ENCODE peak calls at places on chromosomes 11 and 22, in five cellular contexts. J, Y, R, D and B are unnamed samples.

GRCh38 chr11:10333490-10333889 is 28.6 kb downstream of the ADM start:
- DNase-seq in Y (no peak), D (no peak), R (no peak), J (no peak), B (no peak)

GRCh38 chr11:86816251-86816726 is 15.9 kb downstream of the PRSS23 start:
- DNase-seq in R (peak), D (no peak), Y (no peak), J (no peak), B (no peak)

GRCh38 chr11:83008581-83008923 is 63.1 kb downstream of the RAB30 start:
- DNase-seq in D (no peak), R (peak), Y (no peak), J (no peak), B (no peak)

GRCh38 chr11:120168960-120169681 is 31.2 kb upstream of the TRIM29 start:
- DNase-seq in R (peak), Y (peak), D (no peak), J (peak), B (peak)

GRCh38 chr11:19055016-19055415 is 5.5 kb downstream of the MRGPRX2 start:
- DNase-seq in J (no peak), Y (no peak), R (no peak), D (no peak), B (no peak)

GRCh38 chr11:107043242-107043991 is 25.1 kb upstream of the GUCY1A2 start:
- DNase-seq in J (no peak), Y (no peak), R (peak), D (peak), B (no peak)

GRCh38 chr11:83816572-83817187 is 530.5 kb upstream of the CCDC90B start:
- DNase-seq in R (peak), Y (no peak), D (peak), J (no peak), B (no peak)

GRCh38 chr11:129999407-129999806 is 3.2 kb downstream of the PRDM10 start:
- DNase-seq in Y (no peak), J (no peak), R (no peak), D (no peak), B (no peak)

GRCh38 chr11:253160-253885 is 16.5 kb downstream of the PSMD13 start:
- DNase-seq in J (no peak), D (no peak), R (no peak), Y (no peak), B (no peak)

GRCh38 chr22:17774206-17774927 is at the start of gene BID:
- DNase-seq in J (peak), Y (no peak), D (no peak), R (no peak), B (no peak)

GRCh38 chr11:118915941-118916841 is 9.5 kb downstream of the BCL9L start:
- DNase-seq in D (no peak), R (no peak), Y (no peak), J (no peak), B (no peak)

GRCh38 chr22:45429424-45429823 is 15.9 kb downstream of the RIBC2 start:
- DNase-seq in J (no peak), D (no peak), Y (no peak), R (no peak), B (no peak)

GRCh38 chr22:47299211-47299878 is 536.9 kb downstream of the TBC1D22A start:
- DNase-seq in J (no peak), Y (no peak), D (no peak), R (no peak), B (no peak)

GRCh38 chr11:12188548-12189317 is 78.3 kb downstream of the MICAL2 start:
- DNase-seq in D (no peak), R (no peak), Y (no peak), J (no peak), B (no peak)

GRCh38 chr22:35561796-35562526 is 21.3 kb downstream of the RASD2 start:
- DNase-seq in J (no peak), D (no peak), R (peak), Y (no peak), B (no peak)

GRCh38 chr22:18971321-18971751 is 35.2 kb upstream of the PRODH start:
- DNase-seq in R (no peak), Y (no peak), D (no peak), J (no peak), B (no peak)

GRCh38 chr11:77375114-77375513 is 73.6 kb upstream of the GDPD4 start:
- DNase-seq in Y (no peak), D (peak), J (no peak), R (no peak), B (no peak)

GRCh38 chr11:1906146-1906545 is 13.4 kb upstream of the TNNT3 start:
- DNase-seq in D (no peak), R (peak), Y (no peak), J (no peak), B (no peak)

DNA sequence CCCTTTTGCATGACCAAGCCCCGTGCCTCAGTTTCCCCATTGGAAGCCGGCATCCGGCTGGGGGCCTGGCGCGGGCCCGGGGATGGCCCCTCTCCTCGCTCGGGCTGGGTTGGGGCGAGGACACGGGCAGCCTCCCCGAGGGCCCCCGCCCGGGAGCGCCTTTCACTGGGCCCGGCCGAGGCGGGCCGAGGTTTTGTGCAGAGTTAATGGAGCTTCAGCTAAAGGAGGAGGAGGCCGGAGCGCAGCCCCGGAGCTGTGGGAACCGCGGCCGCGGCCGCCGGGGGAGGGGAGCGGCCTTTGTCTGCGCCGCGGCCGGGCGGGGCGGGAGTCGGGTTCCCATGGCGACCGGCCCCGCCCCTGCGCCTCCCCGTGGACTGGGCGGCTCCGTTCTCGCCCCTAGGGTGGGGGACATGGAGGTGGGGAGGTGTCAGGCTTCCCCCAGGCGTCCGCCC is 1.4 kb upstream of the MAPK11 start:
- DNase-seq in R (peak), Y (peak), J (peak), D (no peak), B (peak)
- TF ChIP-seq CTCF in R (no peak), Y (peak), J (no peak), D (no peak), B (no peak)

GRCh38 chr11:62451243-62451626 is 32.4 kb downstream of the SCGB1A1 start:
- DNase-seq in D (no peak), J (no peak), Y (no peak), R (no peak), B (no peak)
- TF ChIP-seq CTCF in D (no peak), J (no peak), Y (no peak), R (no peak), B (no peak)

DNA sequence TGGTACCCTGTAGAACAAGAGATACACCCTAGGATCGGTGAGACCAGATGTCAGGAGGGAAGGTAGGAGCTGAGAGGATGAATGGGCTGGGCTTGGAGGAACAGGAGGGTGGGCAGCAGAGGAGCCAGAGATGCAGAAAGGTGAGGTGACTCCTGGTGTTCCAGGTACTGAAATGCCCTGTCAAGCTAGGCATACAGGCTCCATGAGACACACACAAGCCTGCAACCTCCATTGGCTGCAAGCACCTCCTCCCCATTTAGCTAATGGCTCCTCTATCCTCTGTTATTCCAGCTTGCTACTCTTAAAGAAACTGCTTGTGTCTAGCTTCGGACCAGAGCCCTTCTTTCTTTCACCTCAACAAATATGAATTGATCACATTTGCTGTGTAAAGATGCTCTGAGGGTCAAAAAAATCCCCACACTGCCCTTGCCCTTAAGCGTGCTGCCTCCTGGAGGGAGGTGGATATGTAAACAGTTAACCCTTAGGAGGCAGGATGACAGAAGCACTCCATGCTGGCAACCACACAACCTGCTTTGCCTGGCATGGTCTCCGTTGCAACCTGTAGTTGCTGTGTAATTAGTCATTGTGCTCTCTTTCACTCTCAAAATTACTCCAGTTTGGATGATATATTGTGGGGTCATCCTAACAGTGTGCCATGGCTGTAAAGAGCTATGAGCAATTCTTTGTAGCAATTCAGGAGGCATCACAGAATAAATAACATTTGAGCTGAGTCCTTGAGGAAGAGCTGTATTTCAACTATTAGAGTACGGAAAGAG is 156.0 kb downstream of the PKNOX2 start:
- DNase-seq in J (no peak), D (no peak), R (no peak), Y (no peak), B (no peak)
- TF ChIP-seq CTCF in J (no peak), D (no peak), R (no peak), Y (no peak), B (no peak)

DNA sequence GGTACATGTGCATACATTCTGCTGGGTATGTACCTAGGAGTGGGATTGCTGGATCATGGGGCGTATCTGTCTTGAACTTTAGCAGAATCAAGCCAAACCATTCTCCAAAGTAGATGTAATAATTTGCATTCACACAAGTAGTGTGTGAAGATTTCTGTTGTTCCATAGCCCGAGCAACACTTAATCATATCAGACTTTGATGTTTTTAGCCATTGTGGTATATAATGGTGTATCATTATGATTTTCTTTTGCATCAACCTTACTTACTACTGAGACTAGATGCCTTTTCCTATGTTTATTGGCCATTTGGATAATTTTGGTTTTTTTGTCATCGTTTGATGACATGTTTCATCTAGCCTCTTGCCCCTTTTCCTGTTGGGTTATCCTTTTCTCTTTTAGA is 72.0 kb upstream of the TNRC6B start:
- DNase-seq in J (no peak), Y (no peak), R (no peak), D (no peak), B (no peak)
- TF ChIP-seq CTCF in J (no peak), Y (no peak), R (no peak), D (no peak), B (no peak)

GRCh38 chr22:38304526-38304925 is 12.7 kb downstream of the CSNK1E start:
- DNase-seq in D (no peak), J (peak), Y (no peak), R (no peak), B (no peak)

GRCh38 chr22:38303974-38304373 is 13.3 kb downstream of the CSNK1E start:
- DNase-seq in R (peak), Y (no peak), J (no peak), D (no peak), B (no peak)

GRCh38 chr22:38305481-38306448 is 11.5 kb downstream of the CSNK1E start:
- DNase-seq in Y (no peak), D (no peak), J (peak), R (peak), B (no peak)

GRCh38 chr22:38300197-38300945 is 16.9 kb downstream of the CSNK1E start:
- DNase-seq in Y (no peak), R (no peak), J (no peak), D (no peak), B (no peak)

DNA sequence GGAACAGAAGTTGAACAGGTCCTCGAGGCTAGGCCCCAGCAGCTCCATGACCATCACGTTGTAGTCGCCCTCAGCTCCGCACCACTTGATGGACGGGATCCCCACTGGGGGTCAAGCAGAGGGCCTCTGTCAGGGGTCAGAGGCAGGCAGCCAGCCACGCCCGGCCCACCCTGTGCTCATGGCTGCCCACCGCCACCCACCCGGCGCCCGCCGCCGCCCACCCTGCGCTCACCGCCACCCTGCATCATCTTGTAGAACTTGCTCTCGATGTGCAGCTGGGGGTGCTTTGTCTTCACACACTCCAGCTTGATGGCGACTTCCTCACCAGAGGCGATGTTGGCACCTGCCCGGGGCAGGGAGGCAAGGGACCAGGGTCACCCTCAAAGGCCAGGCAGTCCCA is 14.3 kb downstream of the CSNK1E start:
- DNase-seq in R (no peak), Y (no peak), D (no peak), J (no peak), B (no peak)
- TF ChIP-seq CTCF in R (no peak), Y (no peak), D (no peak), J (no peak), B (no peak)

DNA sequence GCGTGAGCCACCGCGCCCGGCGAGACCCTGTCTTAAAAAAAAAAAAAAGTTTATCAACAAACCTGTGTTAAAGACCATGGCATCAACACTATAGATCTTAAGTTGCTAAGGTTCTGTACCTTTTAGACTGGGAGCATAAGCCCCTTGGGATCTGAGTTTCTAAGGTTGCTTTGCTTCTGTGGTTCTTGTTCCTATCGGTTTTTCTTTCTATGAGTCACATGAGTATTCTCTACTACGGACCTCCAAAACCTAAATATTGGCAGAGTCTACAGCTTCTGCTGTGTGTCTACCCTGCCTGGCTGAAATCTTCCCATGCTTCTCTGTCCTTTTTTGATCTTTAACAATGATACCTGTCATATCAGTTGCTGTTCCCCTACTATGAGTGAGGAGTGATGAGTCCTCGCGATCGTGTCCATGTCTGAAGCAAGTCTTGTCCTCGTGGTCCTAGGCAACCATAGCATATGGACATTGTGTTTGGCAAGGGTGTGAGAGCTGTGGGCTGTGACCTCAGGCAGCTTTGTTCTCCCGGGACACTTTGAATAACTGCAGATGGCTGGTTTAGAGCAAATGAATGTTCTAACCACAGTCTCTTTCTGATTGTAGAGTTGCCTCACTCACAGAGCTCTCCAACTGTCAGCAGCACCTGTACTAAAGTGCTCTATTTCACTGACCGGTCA is 9.0 kb upstream of the DLAT start:
- DNase-seq in J (no peak), R (peak), D (peak), Y (no peak), B (no peak)
- TF ChIP-seq CTCF in J (no peak), R (no peak), D (no peak), Y (no peak), B (no peak)